ENCODE peak calls at places on chromosomes 7 and 10, in five cellular contexts. T is stomach, X is hepatocyte, P is tibial nerve, U is heart left ventricle. Z is an unnamed sample.

GRCh38 chr10:103542764-103543616 is 49.5 kb downstream of the NEURL1 start:
- DNase-seq in T (peak; percentile 40), U (no peak), P (peak; percentile 31), X (peak; percentile 59), Z (no peak)

GRCh38 chr10:22505923-22506685 is 160.8 kb downstream of the SPAG6 start:
- DNase-seq in P (no peak), T (peak; percentile 34), X (peak; percentile 56), U (no peak), Z (no peak)

GRCh38 chr7:20241491-20242261 is 24.5 kb upstream of the MACC1 start:
- DNase-seq in X (no peak), P (no peak), U (no peak), T (no peak), Z (no peak)

GRCh38 chr7:29224726-29225125 is 30.2 kb downstream of the CHN2 start:
- DNase-seq in X (no peak), T (no peak), P (no peak), U (no peak), Z (no peak)

GRCh38 chr7:73903321-73904218 is 42.6 kb downstream of the TMEM270 start:
- DNase-seq in U (no peak), X (no peak), T (no peak), P (no peak), Z (no peak)

GRCh38 chr7:40566879-40567278 is 432.1 kb downstream of the SUGCT start:
- DNase-seq in T (no peak), X (no peak), U (no peak), P (no peak), Z (no peak)

GRCh38 chr7:104123786-104124185 is 84.0 kb downstream of the ORC5 start:
- DNase-seq in U (no peak), X (no peak), T (no peak), P (no peak), Z (no peak)

GRCh38 chr7:90690159-90690858 is 94.2 kb downstream of the CDK14 start:
- DNase-seq in T (no peak), P (no peak), U (no peak), X (no peak), Z (no peak)

GRCh38 chr10:24008164-24009066 is 200.5 kb upstream of the KIAA1217 start:
- DNase-seq in T (no peak), X (peak; percentile 67), U (peak; percentile 23), P (no peak), Z (no peak)

GRCh38 chr7:15007507-15007906 is 105.0 kb upstream of the DGKB start:
- DNase-seq in U (no peak), P (no peak), T (no peak), X (peak; percentile 26), Z (no peak)

GRCh38 chr10:49269523-49269922 is 29.4 kb upstream of the C10orf71 start:
- DNase-seq in T (no peak), U (no peak), X (no peak), P (no peak), Z (no peak)

GRCh38 chr10:124532106-124532641 is 70.6 kb downstream of the LHPP start:
- DNase-seq in X (peak; percentile 69), T (no peak), U (no peak), P (no peak), Z (no peak)

GRCh38 chr7:137934941-137935848 is 66.7 kb downstream of the CREB3L2 start:
- DNase-seq in T (no peak), X (no peak), P (no peak), U (no peak), Z (no peak)

GRCh38 chr7:123871998-123872867 is 27.3 kb downstream of the HYAL4 start:
- DNase-seq in U (peak; percentile 23), P (peak; percentile 15), T (peak; percentile 65), X (peak; percentile 77), Z (no peak)

GRCh38 chr7:51430480-51431086 is 114.0 kb upstream of the COBL start:
- DNase-seq in U (no peak), T (no peak), P (peak; percentile 65), X (peak; percentile 78), Z (no peak)

GRCh38 chr10:77844713-77845454 is 81.7 kb downstream of the DLG5 start:
- DNase-seq in U (no peak), T (no peak), P (no peak), X (peak; percentile 77), Z (no peak)

GRCh38 chr10:70759769-70760168 is 25.4 kb downstream of the TBATA start:
- DNase-seq in X (no peak), U (no peak), P (no peak), T (no peak), Z (peak; percentile 40)

GRCh38 chr7:29818308-29818707 is 12.0 kb downstream of the WIPF3 start:
- DNase-seq in X (no peak), U (no peak), P (no peak), T (no peak), Z (no peak)

GRCh38 chr10:24012249-24012803 is 196.6 kb upstream of the KIAA1217 start:
- DNase-seq in P (no peak), X (no peak), U (no peak), T (no peak), Z (no peak)

GRCh38 chr7:46626261-46627037 is 705.4 kb upstream of the IGFBP3 start:
- DNase-seq in T (no peak), U (no peak), X (no peak), P (no peak), Z (no peak)

GRCh38 chr10:43197834-43198681 is 59.8 kb downstream of the CSGALNACT2 start:
- DNase-seq in P (no peak), X (no peak), U (no peak), T (peak; percentile 25), Z (peak; percentile 38)

GRCh38 chr7:96686305-96686704 is 23.3 kb downstream of the SEM1 start:
- DNase-seq in P (no peak), X (no peak), T (no peak), U (no peak), Z (no peak)
- H3K4me1 ChIP-seq in P (no peaks in the 10 kb centered on the region), X (no peaks in the 10 kb centered on the region), T (no peaks in the 10 kb centered on the region), U (peaks cover 6% of the 10 kb centered on the region), Z (no peaks in the 10 kb centered on the region)

GRCh38 chr7:24894670-24895221 is 85.2 kb downstream of the OSBPL3 start:
- DNase-seq in P (no peak), X (no peak), T (no peak), U (no peak), Z (no peak)
- TF ChIP-seq CTCF in P (no peak), X (peak; percentile 8), T (no peak), U (no peak), Z (no peak)

DNA sequence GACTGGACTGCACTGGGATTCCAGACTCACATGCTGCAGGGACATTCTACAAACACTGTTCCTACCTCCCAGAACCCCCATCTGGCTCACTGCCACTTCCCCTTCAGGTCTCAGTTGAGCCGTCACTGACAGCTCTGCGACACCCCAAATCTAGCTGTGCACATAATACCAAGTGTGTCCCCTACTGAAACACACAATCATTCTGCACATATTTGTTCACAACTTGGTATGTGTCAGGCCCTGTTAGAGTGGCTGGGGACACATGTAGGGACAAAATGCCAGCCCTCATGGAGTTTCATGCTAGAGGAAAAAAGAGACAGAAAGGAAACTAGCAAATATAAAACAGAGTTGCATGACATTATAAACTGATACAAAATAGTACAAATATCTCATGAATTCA is 5.3 kb downstream of the PRKCQ start:
- DNase-seq in P (no peak), U (no peak), T (no peak), X (no peak), Z (no peak)
- H3K4me1 ChIP-seq in P (no peaks in the 10 kb centered on the region), U (no peaks in the 10 kb centered on the region), T (no peaks in the 10 kb centered on the region), X (peaks cover 3% of the 10 kb centered on the region), Z (peaks cover 2% of the 10 kb centered on the region)

GRCh38 chr7:78039791-78040776 is 241.5 kb downstream of the PHTF2 start:
- DNase-seq in P (no peak), U (peak; percentile 29), X (no peak), T (peak; percentile 31), Z (no peak)
- TF ChIP-seq CTCF in P (peak; percentile 65), U (peak; percentile 75), X (no peak), T (no peak), Z (peak; percentile 53)

DNA sequence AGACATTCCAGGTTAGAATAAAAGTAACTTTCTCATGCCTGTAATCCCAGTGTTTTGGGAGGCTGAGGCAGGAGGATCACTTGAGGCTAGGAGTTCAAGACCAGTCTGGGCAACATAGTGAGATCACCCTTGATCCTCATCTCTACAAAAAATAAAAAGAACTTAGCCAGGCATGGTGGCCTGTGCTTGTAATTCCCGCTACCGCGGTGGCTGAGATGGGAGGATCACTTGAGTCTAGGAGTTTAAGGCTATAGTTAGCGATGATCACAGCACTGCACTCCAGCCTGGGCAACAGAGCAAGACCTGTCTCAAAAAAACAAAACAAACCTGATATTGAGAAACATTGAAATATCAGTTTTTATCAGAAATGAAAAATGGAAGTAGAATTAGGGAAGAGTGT is 4.6 kb downstream of the TET1 start:
- DNase-seq in U (no peak), X (no peak), P (no peak), T (no peak), Z (no peak)
- H3K4me1 ChIP-seq in U (peaks cover 15% of the 10 kb centered on the region), X (no peaks in the 10 kb centered on the region), P (no peaks in the 10 kb centered on the region), T (no peaks in the 10 kb centered on the region), Z (peaks cover 32% of the 10 kb centered on the region)

DNA sequence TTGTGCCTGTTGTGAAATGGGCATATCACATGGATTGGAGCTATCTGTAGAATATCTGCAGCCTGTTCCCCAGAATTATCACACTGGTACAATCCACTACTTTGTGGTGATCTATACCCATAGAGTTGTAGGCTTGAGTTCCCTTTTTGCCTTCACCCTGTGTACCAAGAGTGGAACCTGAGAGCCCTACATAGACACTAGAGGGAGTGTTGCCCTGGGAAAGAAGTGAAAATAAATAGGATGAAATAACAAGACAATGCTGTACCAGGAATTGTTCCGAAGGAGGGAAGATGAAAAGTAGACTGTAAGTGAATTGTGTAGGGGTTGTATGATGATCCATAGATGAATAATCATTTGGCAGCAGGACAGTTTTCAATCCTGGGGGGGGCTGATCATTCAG is 9.0 kb downstream of the SORCS3 start:
- DNase-seq in U (no peak), T (no peak), P (no peak), X (peak; percentile 43), Z (no peak)
- TF ChIP-seq CTCF in U (peak; percentile 15), T (no peak), P (no peak), X (peak; percentile 59), Z (no peak)

GRCh38 chr10:44981172-44982113 is 2.8 kb upstream of the DEPP1 start:
- DNase-seq in T (no peak), X (peak; percentile 70), P (no peak), U (peak; percentile 60), Z (peak; percentile 71)

GRCh38 chr10:44983066-44983894 is 4.7 kb upstream of the DEPP1 start:
- DNase-seq in U (peak; percentile 16), P (no peak), T (no peak), X (no peak), Z (peak; percentile 18)

GRCh38 chr10:44982114-44982460 is 3.5 kb upstream of the DEPP1 start:
- DNase-seq in P (no peak), X (no peak), T (no peak), U (peak; percentile 61), Z (peak; percentile 80)

GRCh38 chr10:44983895-44984278 is 5.3 kb upstream of the DEPP1 start:
- DNase-seq in P (no peak), X (no peak), T (no peak), U (peak; percentile 18), Z (peak; percentile 58)

GRCh38 chr10:44982496-44982895 is 3.9 kb upstream of the DEPP1 start:
- DNase-seq in U (peak; percentile 16), T (no peak), P (no peak), X (no peak), Z (no peak)
- H3K4me1 ChIP-seq in U (peaks cover 85% of the 10 kb centered on the region), T (peaks cover 64% of the 10 kb centered on the region), P (peaks cover 37% of the 10 kb centered on the region), X (peaks cover 57% of the 10 kb centered on the region), Z (peaks cover 82% of the 10 kb centered on the region)

GRCh38 chr7:94088560-94088959 is 84.4 kb upstream of the BET1 start:
- DNase-seq in P (no peak), X (no peak), T (no peak), U (no peak), Z (no peak)
- TF ChIP-seq CTCF in P (no peak), X (no peak), T (no peak), U (no peak), Z (no peak)

Z was measured in tibial artery.